ENCODE peak calls at places on chromosomes 12 and 14, in five cellular contexts. Q is aorta, B is cardiac fibroblast, G is pancreas, L is GM12865. E is an unnamed sample.
A peak's percentile ranks its signal among the peaks of the same experiment; 100 is the strongest.

GRCh38 chr12:75818863-75819262 is 212.7 kb downstream of the PHLDA1 start:
- DNase-seq in Q (no peak), L (no peak), B (no peak), G (no peak), E (no peak)

GRCh38 chr12:100671396-100672074 is 98.1 kb downstream of the GAS2L3 start:
- DNase-seq in G (no peak), L (no peak), Q (no peak), B (no peak), E (no peak)

GRCh38 chr12:104358353-104359003 is 54.9 kb downstream of the EID3 start:
- DNase-seq in L (peak; percentile 80), B (peak; percentile 73), G (peak; percentile 64), Q (no peak), E (no peak)

GRCh38 chr12:21296751-21297406 is 37.8 kb downstream of the SLCO1A2 start:
- DNase-seq in L (peak; percentile 12), G (no peak), B (peak; percentile 25), Q (no peak), E (no peak)

GRCh38 chr12:90652280-90652679 is 302.7 kb downstream of the CCER1 start:
- DNase-seq in Q (no peak), L (no peak), B (no peak), G (no peak), E (no peak)

GRCh38 chr12:84910549-84911241 is 1.9 kb downstream of the SLC6A15 start:
- DNase-seq in G (no peak), L (no peak), B (peak; percentile 36), Q (no peak), E (no peak)

GRCh38 chr14:86788229-86788628 is 1204.8 kb downstream of the GALC start:
- DNase-seq in B (no peak), Q (no peak), L (no peak), G (no peak), E (no peak)

GRCh38 chr12:49054096-49054495 is 6.5 kb downstream of the KMT2D start:
- DNase-seq in Q (no peak), G (no peak), L (no peak), B (no peak), E (no peak)

GRCh38 chr14:81435048-81435577 is 35.0 kb upstream of the STON2 start:
- DNase-seq in B (no peak), L (no peak), Q (no peak), G (no peak), E (no peak)

GRCh38 chr12:53207042-53207441 is at the start of gene ITGB7:
- DNase-seq in B (no peak), G (no peak), L (peak; percentile 93), Q (peak; percentile 51), E (no peak)

GRCh38 chr12:53505086-53505485 is 2.2 kb downstream of the NPFF start:
- DNase-seq in L (no peak), B (peak; percentile 58), Q (peak; percentile 93), G (no peak), E (no peak)

GRCh38 chr12:49806321-49806813 is 21.8 kb downstream of the NCKAP5L start:
- DNase-seq in L (no peak), B (no peak), Q (no peak), G (no peak), E (no peak)

GRCh38 chr14:72793154-72793725 is 100.7 kb downstream of the DPF3 start:
- DNase-seq in G (no peak), L (no peak), B (no peak), Q (no peak), E (no peak)

GRCh38 chr12:45966486-45966885 is 23.9 kb downstream of the SCAF11 start:
- DNase-seq in G (no peak), L (no peak), B (peak; percentile 80), Q (no peak), E (no peak)

GRCh38 chr14:74953686-74954085 is 1.7 kb downstream of the PGF start:
- DNase-seq in Q (peak; percentile 53), B (no peak), G (no peak), L (no peak), E (no peak)
- H3K4me3 ChIP-seq in Q (no peak overlapping the region), B (no peak overlapping the region), G (no peak overlapping the region), L (no peak overlapping the region), E (peak overlapping the region; percentile 71)

DNA sequence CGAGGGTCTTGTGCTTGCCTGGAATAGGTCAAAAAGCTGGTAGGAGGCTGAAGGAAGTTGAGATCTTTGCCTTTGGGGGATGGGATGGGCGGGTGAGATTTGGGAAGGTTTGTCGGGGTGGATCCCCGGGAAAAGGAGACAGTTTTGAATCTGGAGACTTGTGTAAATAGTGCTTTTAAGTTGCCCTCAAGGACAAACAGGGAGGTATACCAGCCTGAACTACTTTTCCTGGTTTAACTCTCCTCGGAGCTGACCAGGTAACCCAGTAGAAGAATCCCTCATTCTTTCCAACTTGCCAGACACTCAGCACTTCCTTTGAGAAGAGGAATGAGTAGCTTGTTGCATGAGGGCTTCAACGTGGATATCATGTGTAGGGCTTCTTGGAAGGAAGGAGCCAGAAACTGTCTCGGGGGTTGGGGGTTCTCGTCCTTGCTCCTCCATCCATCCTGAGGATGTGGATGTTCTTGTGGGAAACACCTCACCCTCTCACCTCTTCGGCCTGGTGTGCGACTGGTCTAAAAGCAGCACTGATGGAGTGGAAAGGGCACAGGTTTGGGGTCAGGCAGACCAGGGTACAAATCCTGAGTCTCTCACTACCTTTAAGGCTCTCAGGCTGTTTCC is 1.9 kb downstream of the TEAD4 start:
- DNase-seq in Q (no peak), L (no peak), G (no peak), B (peak; percentile 18), E (no peak)
- H3K4me3 ChIP-seq in Q (no peak overlapping the region), L (no peak overlapping the region), G (peak overlapping the region; percentile 62), B (peak overlapping the region; percentile 75), E (peak overlapping the region; percentile 75)

GRCh38 chr12:94956936-94957464 is 46.5 kb downstream of the NDUFA12 start:
- DNase-seq in L (no peak), Q (no peak), B (no peak), G (no peak), E (no peak)
- H3K4me3 ChIP-seq in L (no peak overlapping the region), Q (no peak overlapping the region), B (no peak overlapping the region), G (no peak overlapping the region), E (no peak overlapping the region)

GRCh38 chr14:21258194-21258888 is 10.9 kb downstream of the HNRNPC start:
- DNase-seq in Q (no peak), G (no peak), B (no peak), L (no peak), E (no peak)

GRCh38 chr14:21256539-21257394 is 12.5 kb downstream of the HNRNPC start:
- DNase-seq in Q (peak; percentile 36), L (no peak), B (no peak), G (no peak), E (no peak)

GRCh38 chr14:21258889-21259787 is 10.1 kb downstream of the HNRNPC start:
- DNase-seq in L (no peak), Q (no peak), G (no peak), B (no peak), E (no peak)

GRCh38 chr14:21255385-21256101 is 13.7 kb downstream of the HNRNPC start:
- DNase-seq in L (no peak), G (no peak), B (no peak), Q (no peak), E (no peak)

DNA sequence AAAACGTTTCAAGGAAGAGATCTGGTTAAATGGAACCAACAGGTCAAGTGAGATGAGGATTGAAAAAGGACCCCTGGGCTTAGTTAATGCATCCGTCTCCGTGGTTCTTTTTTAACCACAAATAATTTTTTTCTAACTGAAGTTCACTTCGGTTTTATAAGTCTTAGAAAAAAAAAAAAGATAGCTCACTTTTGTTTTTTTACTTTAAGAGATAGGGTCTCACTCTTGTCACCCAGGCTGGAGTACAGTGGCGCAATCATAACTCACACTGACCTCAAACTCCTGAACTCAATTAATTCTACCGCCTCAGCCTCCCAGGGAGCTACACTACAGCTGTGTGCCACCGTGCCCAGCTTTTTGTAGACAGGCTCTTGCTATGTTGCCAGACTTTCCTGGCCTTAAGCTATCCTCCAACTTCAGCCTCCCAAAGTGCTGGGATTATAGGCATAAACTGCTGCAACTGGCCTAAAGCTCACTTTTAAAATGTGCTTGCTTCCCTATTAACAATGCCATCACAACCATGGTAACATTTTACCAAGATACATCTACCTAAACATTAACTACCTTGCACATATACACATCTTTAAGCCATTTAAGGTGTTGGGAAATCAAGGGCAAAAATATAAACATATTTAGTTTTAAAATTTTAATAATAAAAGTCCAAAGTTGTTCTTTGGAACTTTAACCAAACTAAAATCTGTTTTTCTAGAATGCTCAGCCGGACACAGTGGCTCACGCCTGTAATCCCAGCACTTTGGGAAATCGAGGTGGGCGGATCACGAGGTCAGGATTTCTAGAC is 11.6 kb downstream of the HNRNPC start:
- DNase-seq in L (no peak), Q (peak; percentile 40), B (peak; percentile 30), G (no peak), E (no peak)
- H3K4me3 ChIP-seq in L (no peak overlapping the region), Q (no peak overlapping the region), B (no peak overlapping the region), G (no peak overlapping the region), E (no peak overlapping the region)

DNA sequence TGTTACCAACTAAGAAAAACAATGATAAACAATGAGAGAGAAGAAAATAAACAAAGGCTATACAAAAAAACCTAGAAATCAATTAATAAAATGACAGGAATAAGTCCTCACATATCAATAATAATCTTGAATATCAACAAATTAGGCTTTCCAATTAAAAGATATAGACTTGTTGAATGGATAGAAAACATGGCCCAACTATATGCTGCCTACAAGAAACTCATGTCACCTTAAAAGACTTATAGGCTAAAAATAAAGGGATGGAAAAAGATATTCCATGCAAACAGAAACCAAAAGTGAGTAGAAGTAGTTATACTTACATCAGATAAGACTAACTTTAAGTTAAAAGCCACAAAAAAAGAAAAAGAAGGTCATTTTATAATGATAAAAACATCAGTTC is 183.9 kb downstream of the MYRFL start:
- DNase-seq in B (no peak), G (no peak), L (no peak), Q (no peak), E (no peak)
- H3K4me3 ChIP-seq in B (no peak overlapping the region), G (no peak overlapping the region), L (no peak overlapping the region), Q (no peak overlapping the region), E (no peak overlapping the region)

GRCh38 chr14:106848330-106849121 is 1322.1 kb downstream of the TMEM121 start:
- DNase-seq in B (no peak), Q (no peak), L (peak; percentile 68), G (no peak), E (no peak)
- H3K4me3 ChIP-seq in B (no peak overlapping the region), Q (no peak overlapping the region), L (no peak overlapping the region), G (peak overlapping the region; percentile 5), E (no peak overlapping the region)

GRCh38 chr12:97760601-97761000 is 298.0 kb downstream of the RMST start:
- DNase-seq in Q (no peak), B (peak; percentile 8), G (no peak), L (no peak), E (no peak)

GRCh38 chr12:97756741-97757140 is 294.1 kb downstream of the RMST start:
- DNase-seq in G (no peak), Q (no peak), L (no peak), B (no peak), E (no peak)

GRCh38 chr12:97757431-97758091 is 295.0 kb downstream of the RMST start:
- DNase-seq in Q (no peak), L (no peak), B (peak; percentile 47), G (no peak), E (no peak)

GRCh38 chr12:97758102-97758501 is 295.5 kb downstream of the RMST start:
- DNase-seq in B (peak; percentile 12), L (peak; percentile 37), G (no peak), Q (no peak), E (no peak)

DNA sequence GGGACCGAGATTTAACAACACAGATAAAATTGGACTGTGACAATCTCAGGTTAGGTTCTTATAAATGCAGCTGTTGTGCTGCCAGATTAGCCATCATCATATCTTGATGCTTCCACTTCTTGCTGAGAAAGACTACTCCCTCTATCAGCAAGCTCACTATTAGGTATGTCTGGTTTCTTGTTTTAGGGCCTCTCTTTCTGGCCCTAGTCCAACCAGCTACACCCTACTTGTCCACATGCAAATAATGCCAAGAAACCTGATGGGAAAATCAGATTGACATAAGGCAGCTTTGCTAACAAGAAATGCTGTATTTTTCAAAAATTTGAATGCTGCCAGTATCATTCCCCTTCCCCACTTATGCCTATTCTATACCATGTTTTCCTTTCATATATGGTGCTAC is 296.0 kb downstream of the RMST start:
- DNase-seq in B (no peak), L (peak; percentile 39), Q (no peak), G (no peak), E (no peak)
- H3K4me3 ChIP-seq in B (no peak overlapping the region), L (no peak overlapping the region), Q (no peak overlapping the region), G (no peak overlapping the region), E (no peak overlapping the region)

E was measured in skeletal muscle cell.